ENCODE peak calls at places on chromosomes 11 and 22, in nine cellular contexts. Z is RPMI7951; I is activated CD4-positive, alpha-beta T cell treated with anti-CD3 and anti-CD28 coated beads, Interleukin-2, amount 50 U/mL, for 48 hours; M is HTR-8/SVneo; E is type B pancreatic cell; J is GM03348; W is GM13977; T is BE2C; Q is sciatic nerve. R is an unnamed sample.

GRCh38 chr11:114121138-114121537 is 61.6 kb downstream of the ZBTB16 start:
- DNase-seq in Z (no peak), I (no peak), M (no peak), E (no peak), J (no peak), W (no peak), T (no peak), Q (no peak), R (no peak)

GRCh38 chr11:118744001-118744400 is 47.0 kb downstream of the DDX6 start:
- DNase-seq in Z (no peak), I (no peak), M (no peak), E (no peak), J (peak; percentile 57), W (no peak), T (peak; percentile 53), Q (no peak), R (no peak)

GRCh38 chr11:6332066-6332465 is 11.8 kb upstream of the CAVIN3 start:
- DNase-seq in Z (no peak), I (no peak), M (no peak), E (no peak), J (no peak), W (no peak), T (no peak), Q (no peak), R (no peak)

GRCh38 chr22:37965940-37966664 is 12.6 kb downstream of the POLR2F start:
- DNase-seq in Z (no peak), I (no peak), M (no peak), E (no peak), J (no peak), W (no peak), T (no peak), Q (no peak), R (no peak)

GRCh38 chr11:109865558-109866186 is 227.5 kb upstream of the ZC3H12C start:
- DNase-seq in Z (peak; percentile 14), I (no peak), M (peak; percentile 18), E (no peak), J (no peak), W (no peak), T (no peak), Q (no peak), R (no peak)

GRCh38 chr11:68213135-68213515 is at the start of gene KMT5B:
- DNase-seq in Z (no peak), I (peak; percentile 71), M (no peak), E (no peak), J (peak; percentile 58), W (peak; percentile 66), T (no peak), Q (peak; percentile 83), R (no peak)

GRCh38 chr11:749731-750130 is 2.5 kb downstream of the TALDO1 start:
- DNase-seq in Z (no peak), I (no peak), M (no peak), E (no peak), J (no peak), W (no peak), T (no peak), Q (no peak), R (no peak)

GRCh38 chr11:75931124-75931523 is 116.1 kb downstream of the UVRAG start:
- DNase-seq in Z (no peak), I (no peak), M (no peak), E (no peak), J (peak; percentile 25), W (no peak), T (no peak), Q (no peak), R (no peak)

GRCh38 chr22:46843691-46844297 is 81.3 kb downstream of the TBC1D22A start:
- DNase-seq in Z (peak; percentile 53), I (no peak), M (no peak), E (no peak), J (peak; percentile 55), W (no peak), T (no peak), Q (no peak), R (no peak)

GRCh38 chr22:46297151-46297819 is 615 bp downstream of the GTSE1 start:
- DNase-seq in Z (peak; percentile 66), I (peak; percentile 36), M (peak; percentile 11), E (no peak), J (peak; percentile 51), W (no peak), T (peak; percentile 68), Q (peak; percentile 69), R (no peak)

GRCh38 chr11:2759228-2760195 is 59.7 kb upstream of the KCNQ1OT1 start:
- DNase-seq in Z (no peak), I (no peak), M (no peak), E (peak; percentile 51), J (no peak), W (no peak), T (no peak), Q (peak; percentile 49), R (peak; percentile 52)

GRCh38 chr11:65776710-65777141 is 4.0 kb downstream of the AP5B1 start:
- DNase-seq in Z (no peak), I (no peak), M (no peak), E (peak; percentile 52), J (no peak), W (no peak), T (no peak), Q (peak; percentile 30), R (peak; percentile 27)

GRCh38 chr22:39624501-39624821 is 53.9 kb downstream of the CACNA1I start:
- DNase-seq in Z (no peak), I (no peak), M (no peak), E (no peak), J (no peak), W (no peak), T (no peak), Q (no peak), R (no peak)

GRCh38 chr22:37001826-37002225 is 17.4 kb downstream of the TST start:
- DNase-seq in Z (no peak), I (no peak), M (no peak), E (no peak), J (no peak), W (no peak), T (no peak), Q (no peak), R (no peak)

GRCh38 chr11:30392221-30392784 is 69.4 kb downstream of the ARL14EP start:
- DNase-seq in Z (no peak), I (no peak), M (no peak), E (no peak), J (no peak), W (no peak), T (no peak), Q (no peak), R (no peak)

GRCh38 chr22:30031328-30031727 is 48.9 kb upstream of the HORMAD2 start:
- DNase-seq in Z (no peak), I (no peak), M (no peak), E (no peak), J (no peak), W (no peak), T (no peak), Q (no peak), R (no peak)

GRCh38 chr22:44289429-44290171 is 23.2 kb downstream of the SHISAL1 start:
- DNase-seq in Z (no peak), I (no peak), M (peak; percentile 31), E (no peak), J (peak; percentile 62), W (no peak), T (no peak), Q (no peak), R (no peak)

GRCh38 chr11:45188127-45188526 is 41.7 kb downstream of the PRDM11 start:
- DNase-seq in Z (no peak), I (no peak), M (no peak), E (no peak), J (no peak), W (no peak), T (no peak), Q (no peak), R (no peak)

GRCh38 chr11:94450061-94450460 is 43.6 kb downstream of the MRE11 start:
- DNase-seq in Z (no peak), I (no peak), M (no peak), E (no peak), J (peak; percentile 21), W (no peak), T (no peak), Q (no peak), R (no peak)

GRCh38 chr22:44671742-44672141 is 30.3 kb upstream of the PRR5 start:
- DNase-seq in Z (no peak), I (no peak), M (no peak), E (no peak), J (no peak), W (no peak), T (no peak), Q (no peak), R (no peak)

GRCh38 chr11:111820059-111820375 is 51.4 kb downstream of the ALG9 start:
- DNase-seq in Z (no peak), I (no peak), M (no peak), E (no peak), J (no peak), W (no peak), T (no peak), Q (no peak), R (no peak)

GRCh38 chr11:102451041-102451692 is 1.4 kb downstream of the TMEM123 start:
- DNase-seq in Z (no peak), I (no peak), M (no peak), E (no peak), J (no peak), W (no peak), T (no peak), Q (no peak), R (no peak)

GRCh38 chr11:35950082-35950481 is 6.2 kb downstream of the LDLRAD3 start:
- DNase-seq in Z (no peak), I (no peak), M (no peak), E (no peak), J (no peak), W (no peak), T (no peak), Q (no peak), R (no peak)

R was measured in sigmoid colon.